ENCODE peak calls at places on chromosomes 16 and 17, in eight cellular contexts. One of them, this sample, is unnamed.

GRCh38 chr16:7231762-7232161 is 100.9 kb upstream of the RBFOX1 start:
- DNase-seq in NCI-H510A: no peak
- DNase-seq in heart right ventricle: no peak
- DNase-seq in RCC 7860: no peak
- DNase-seq in omental fat pad: no peak
- DNase-seq in body of pancreas: no peak
- DNase-seq in H54: no peak
- DNase-seq in activated naive CD4-positive, alpha-beta T cell: no peak
- DNase-seq in this sample: no peak

GRCh38 chr17:60161598-60162330 is 12.0 kb downstream of the CA4 start:
- DNase-seq in RCC 7860: no peak
- DNase-seq in activated naive CD4-positive, alpha-beta T cell: no peak
- DNase-seq in H54: no peak
- DNase-seq in NCI-H510A: no peak
- DNase-seq in omental fat pad: no peak
- DNase-seq in body of pancreas: peak; percentile 65
- DNase-seq in heart right ventricle: no peak
- DNase-seq in this sample: no peak

GRCh38 chr17:64146418-64147109 is 16.6 kb upstream of the ERN1 start:
- DNase-seq in body of pancreas: peak; percentile 70
- DNase-seq in H54: no peak
- DNase-seq in activated naive CD4-positive, alpha-beta T cell: peak; percentile 45
- DNase-seq in RCC 7860: peak; percentile 26
- DNase-seq in omental fat pad: no peak
- DNase-seq in heart right ventricle: peak; percentile 69
- DNase-seq in NCI-H510A: peak; percentile 46
- DNase-seq in this sample: no peak

GRCh38 chr16:74623214-74623842 is 16.4 kb upstream of the GLG1 start:
- DNase-seq in body of pancreas: no peak
- DNase-seq in activated naive CD4-positive, alpha-beta T cell: no peak
- DNase-seq in H54: no peak
- DNase-seq in omental fat pad: no peak
- DNase-seq in heart right ventricle: no peak
- DNase-seq in RCC 7860: peak; percentile 28
- DNase-seq in NCI-H510A: no peak
- DNase-seq in this sample: no peak

GRCh38 chr16:15777533-15778203 is 79.2 kb downstream of the MYH11 start:
- DNase-seq in heart right ventricle: no peak
- DNase-seq in NCI-H510A: peak; percentile 14
- DNase-seq in body of pancreas: peak; percentile 20
- DNase-seq in activated naive CD4-positive, alpha-beta T cell: no peak
- DNase-seq in H54: no peak
- DNase-seq in omental fat pad: no peak
- DNase-seq in RCC 7860: peak; percentile 27
- DNase-seq in this sample: no peak

GRCh38 chr17:65287040-65287439 is 149.9 kb downstream of the RGS9 start:
- DNase-seq in body of pancreas: no peak
- DNase-seq in activated naive CD4-positive, alpha-beta T cell: no peak
- DNase-seq in RCC 7860: peak; percentile 37
- DNase-seq in heart right ventricle: no peak
- DNase-seq in NCI-H510A: no peak
- DNase-seq in H54: no peak
- DNase-seq in omental fat pad: no peak
- DNase-seq in this sample: no peak

GRCh38 chr16:72501739-72502653 is 330.0 kb upstream of the PMFBP1 start:
- DNase-seq in RCC 7860: peak; percentile 43
- DNase-seq in NCI-H510A: peak; percentile 16
- DNase-seq in omental fat pad: no peak
- DNase-seq in heart right ventricle: peak; percentile 16
- DNase-seq in body of pancreas: peak; percentile 38
- DNase-seq in activated naive CD4-positive, alpha-beta T cell: no peak
- DNase-seq in H54: peak; percentile 15
- DNase-seq in this sample: peak; percentile 7

GRCh38 chr16:67846063-67846319 is 742 bp upstream of the NUTF2 start:
- DNase-seq in activated naive CD4-positive, alpha-beta T cell: no peak
- DNase-seq in heart right ventricle: no peak
- DNase-seq in body of pancreas: no peak
- DNase-seq in H54: no peak
- DNase-seq in NCI-H510A: no peak
- DNase-seq in omental fat pad: no peak
- DNase-seq in RCC 7860: no peak
- DNase-seq in this sample: no peak

GRCh38 chr16:87092958-87093357 is 224.2 kb downstream of the C16orf95 start:
- DNase-seq in NCI-H510A: no peak
- DNase-seq in activated naive CD4-positive, alpha-beta T cell: no peak
- DNase-seq in omental fat pad: no peak
- DNase-seq in heart right ventricle: no peak
- DNase-seq in H54: no peak
- DNase-seq in body of pancreas: peak; percentile 41
- DNase-seq in RCC 7860: no peak
- DNase-seq in this sample: no peak

GRCh38 chr17:78708510-78708973 is 73.5 kb downstream of the CYTH1 start:
- DNase-seq in omental fat pad: no peak
- DNase-seq in body of pancreas: peak; percentile 82
- DNase-seq in NCI-H510A: peak; percentile 41
- DNase-seq in RCC 7860: peak; percentile 69
- DNase-seq in heart right ventricle: peak; percentile 58
- DNase-seq in activated naive CD4-positive, alpha-beta T cell: peak; percentile 55
- DNase-seq in H54: peak; percentile 73
- DNase-seq in this sample: no peak

GRCh38 chr17:81924557-81925532 is 2.7 kb downstream of the MAFG start:
- DNase-seq in omental fat pad: no peak
- DNase-seq in heart right ventricle: no peak
- DNase-seq in H54: no peak
- DNase-seq in activated naive CD4-positive, alpha-beta T cell: peak; percentile 27
- DNase-seq in NCI-H510A: peak; percentile 25
- DNase-seq in body of pancreas: no peak
- DNase-seq in RCC 7860: no peak
- DNase-seq in this sample: no peak

GRCh38 chr16:68960910-68961309 is 117.6 kb downstream of the TANGO6 start:
- DNase-seq in omental fat pad: no peak
- DNase-seq in activated naive CD4-positive, alpha-beta T cell: no peak
- DNase-seq in heart right ventricle: no peak
- DNase-seq in NCI-H510A: no peak
- DNase-seq in RCC 7860: no peak
- DNase-seq in body of pancreas: no peak
- DNase-seq in H54: no peak
- DNase-seq in this sample: no peak

GRCh38 chr16:1964046-1964505 is 550 bp downstream of the RPS2 start:
- DNase-seq in H54: no peak
- DNase-seq in heart right ventricle: no peak
- DNase-seq in omental fat pad: no peak
- DNase-seq in RCC 7860: no peak
- DNase-seq in activated naive CD4-positive, alpha-beta T cell: peak; percentile 31
- DNase-seq in body of pancreas: no peak
- DNase-seq in NCI-H510A: no peak
- DNase-seq in this sample: no peak

GRCh38 chr16:87956771-87957279 is 5.6 kb downstream of the BANP start:
- DNase-seq in H54: no peak
- DNase-seq in omental fat pad: no peak
- DNase-seq in NCI-H510A: no peak
- DNase-seq in body of pancreas: no peak
- DNase-seq in RCC 7860: no peak
- DNase-seq in activated naive CD4-positive, alpha-beta T cell: peak; percentile 31
- DNase-seq in heart right ventricle: no peak
- DNase-seq in this sample: no peak

GRCh38 chr17:47678196-47678595 is 15.8 kb upstream of the TBKBP1 start:
- DNase-seq in RCC 7860: no peak
- DNase-seq in activated naive CD4-positive, alpha-beta T cell: no peak
- DNase-seq in body of pancreas: no peak
- DNase-seq in heart right ventricle: no peak
- DNase-seq in NCI-H510A: no peak
- DNase-seq in omental fat pad: no peak
- DNase-seq in H54: no peak
- DNase-seq in this sample: no peak